ENCODE peak calls at places on chromosome 2, in four cellular contexts. B is GM23248, A is HepG2, I is astrocyte. Q is an unnamed sample.

GRCh38 chr2:1512321-1513289 is 99.3 kb downstream of the TPO start:
- DNase-seq in A (no peak), I (no peak), B (no peak), Q (no peak)

GRCh38 chr2:167509585-167509984 is 621.3 kb downstream of the XIRP2 start:
- DNase-seq in A (peak; percentile 60), B (peak; percentile 64), I (peak; percentile 95), Q (peak; percentile 1)

GRCh38 chr2:16621348-16621747 is 44.3 kb downstream of the CYRIA start:
- DNase-seq in B (peak; percentile 12), A (no peak), I (peak; percentile 30), Q (no peak)

GRCh38 chr2:17539993-17540812 is at the start of gene VSNL1:
- DNase-seq in A (peak; percentile 98), I (peak; percentile 87), B (peak; percentile 74), Q (peak; percentile 94)

GRCh38 chr2:233061591-233062446 is 1.7 kb downstream of the INPP5D start:
- DNase-seq in A (peak; percentile 88), I (no peak), B (no peak), Q (no peak)

GRCh38 chr2:20291106-20291564 is 59.5 kb downstream of the PUM2 start:
- DNase-seq in A (peak; percentile 89), B (peak; percentile 95), I (peak; percentile 61), Q (peak; percentile 80)

GRCh38 chr2:59974051-59974766 is 579.2 kb downstream of the BCL11A start:
- DNase-seq in I (no peak), B (no peak), A (no peak), Q (no peak)

GRCh38 chr2:109703076-109703475 is 88.9 kb downstream of the SOWAHC start:
- DNase-seq in A (no peak), I (peak; percentile 71), B (peak; percentile 93), Q (peak; percentile 64)

GRCh38 chr2:143581989-143582719 is 452.9 kb downstream of the ARHGAP15 start:
- DNase-seq in A (no peak), I (no peak), B (peak; percentile 47), Q (no peak)

GRCh38 chr2:100321881-100322820 is at the start of gene LONRF2:
- DNase-seq in B (peak; percentile 40), A (no peak), I (peak; percentile 27), Q (no peak)

GRCh38 chr2:109031481-109032228 is 42.6 kb upstream of the EDAR start:
- DNase-seq in A (peak; percentile 21), B (peak; percentile 57), I (peak; percentile 20), Q (peak; percentile 20)

GRCh38 chr2:203383038-203383437 is 54.8 kb downstream of the ABI2 start:
- DNase-seq in I (no peak), B (no peak), A (no peak), Q (no peak)

GRCh38 chr2:239599299-239599698 is 198.5 kb upstream of the HDAC4 start:
- DNase-seq in A (no peak), I (no peak), B (no peak), Q (no peak)

GRCh38 chr2:30305235-30305634 is 73.9 kb downstream of the LBH start:
- DNase-seq in B (peak; percentile 81), I (peak; percentile 44), A (no peak), Q (peak; percentile 52)

GRCh38 chr2:153291718-153292117 is 186.8 kb downstream of the RPRM start:
- DNase-seq in I (no peak), B (no peak), A (no peak), Q (no peak)

GRCh38 chr2:153912798-153913396 is 41.2 kb downstream of the GALNT13 start:
- DNase-seq in I (no peak), A (no peak), B (no peak), Q (no peak)

GRCh38 chr2:201228271-201228911 is 31.9 kb upstream of the CASP8 start:
- DNase-seq in A (no peak), I (no peak), B (peak; percentile 33), Q (no peak)

GRCh38 chr2:169276045-169276444 is 86.3 kb downstream of the LRP2 start:
- DNase-seq in B (peak; percentile 3), A (no peak), I (no peak), Q (peak; percentile 7)

GRCh38 chr2:172242968-172243367 is 140.3 kb upstream of the DLX2 start:
- DNase-seq in I (no peak), A (no peak), B (no peak), Q (no peak)

GRCh38 chr2:132037527-132038178 is 124.1 kb downstream of the ANKRD30BL start:
- DNase-seq in I (peak; percentile 3), A (no peak), B (peak; percentile 38), Q (no peak)

GRCh38 chr2:168521342-168521741 is 65.3 kb downstream of the CERS6 start:
- DNase-seq in A (no peak), I (no peak), B (peak; percentile 37), Q (no peak)

GRCh38 chr2:8661736-8662135 is 20.1 kb upstream of the ID2 start:
- DNase-seq in B (peak; percentile 84), A (no peak), I (peak; percentile 28), Q (no peak)

GRCh38 chr2:3505771-3506170 is 13.6 kb downstream of the ADI1 start:
- DNase-seq in A (no peak), B (no peak), I (no peak), Q (no peak)

GRCh38 chr2:98730053-98730850 is 680 bp downstream of the MGAT4A start:
- DNase-seq in I (no peak), A (peak; percentile 59), B (peak; percentile 23), Q (no peak)
- TF ChIP-seq EZH2 in I (no peak), A (no peak), B (peak; percentile 95), Q (no peak)

GRCh38 chr2:66445781-66446177 is 10.9 kb downstream of the MEIS1 start:
- DNase-seq in I (no peak), A (no peak), B (peak; percentile 58), Q (no peak)
- TF ChIP-seq EZH2 in I (no peak), A (no peak), B (no peak), Q (no peak)

DNA sequence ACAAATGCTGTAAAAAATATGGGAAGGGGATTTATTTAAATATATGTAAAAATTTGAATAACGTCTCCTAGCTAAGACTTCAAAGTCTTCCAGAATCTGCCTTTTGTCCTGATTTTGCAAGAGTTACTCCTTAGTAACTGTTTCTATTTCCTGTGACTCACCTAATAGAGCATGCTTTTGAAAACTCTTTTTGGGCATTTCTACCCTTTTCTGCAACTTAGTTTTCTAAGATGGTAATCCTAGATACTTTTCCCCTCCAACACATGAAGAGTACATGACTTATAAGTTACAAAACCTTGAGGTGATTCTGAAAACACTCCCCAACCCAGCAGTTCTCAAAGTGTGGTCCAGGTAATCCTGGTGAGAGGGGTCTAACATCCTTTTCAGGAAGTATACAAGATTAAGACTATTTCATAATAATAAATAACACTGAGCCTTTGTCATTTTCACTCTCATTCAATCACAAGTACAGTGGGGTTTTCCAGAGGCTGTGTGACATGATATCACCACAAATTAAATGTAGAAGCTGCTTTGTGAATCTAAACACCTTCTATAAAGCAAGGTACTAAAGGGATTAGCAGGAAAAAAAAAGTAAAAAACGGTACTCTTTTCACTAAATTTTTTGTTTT is 31.9 kb downstream of the PPP4R3B start:
- DNase-seq in I (peak; percentile 62), B (peak; percentile 90), A (no peak), Q (peak; percentile 57)
- TF ChIP-seq EZH2 in I (no peak), B (no peak), A (no peak), Q (no peak)

DNA sequence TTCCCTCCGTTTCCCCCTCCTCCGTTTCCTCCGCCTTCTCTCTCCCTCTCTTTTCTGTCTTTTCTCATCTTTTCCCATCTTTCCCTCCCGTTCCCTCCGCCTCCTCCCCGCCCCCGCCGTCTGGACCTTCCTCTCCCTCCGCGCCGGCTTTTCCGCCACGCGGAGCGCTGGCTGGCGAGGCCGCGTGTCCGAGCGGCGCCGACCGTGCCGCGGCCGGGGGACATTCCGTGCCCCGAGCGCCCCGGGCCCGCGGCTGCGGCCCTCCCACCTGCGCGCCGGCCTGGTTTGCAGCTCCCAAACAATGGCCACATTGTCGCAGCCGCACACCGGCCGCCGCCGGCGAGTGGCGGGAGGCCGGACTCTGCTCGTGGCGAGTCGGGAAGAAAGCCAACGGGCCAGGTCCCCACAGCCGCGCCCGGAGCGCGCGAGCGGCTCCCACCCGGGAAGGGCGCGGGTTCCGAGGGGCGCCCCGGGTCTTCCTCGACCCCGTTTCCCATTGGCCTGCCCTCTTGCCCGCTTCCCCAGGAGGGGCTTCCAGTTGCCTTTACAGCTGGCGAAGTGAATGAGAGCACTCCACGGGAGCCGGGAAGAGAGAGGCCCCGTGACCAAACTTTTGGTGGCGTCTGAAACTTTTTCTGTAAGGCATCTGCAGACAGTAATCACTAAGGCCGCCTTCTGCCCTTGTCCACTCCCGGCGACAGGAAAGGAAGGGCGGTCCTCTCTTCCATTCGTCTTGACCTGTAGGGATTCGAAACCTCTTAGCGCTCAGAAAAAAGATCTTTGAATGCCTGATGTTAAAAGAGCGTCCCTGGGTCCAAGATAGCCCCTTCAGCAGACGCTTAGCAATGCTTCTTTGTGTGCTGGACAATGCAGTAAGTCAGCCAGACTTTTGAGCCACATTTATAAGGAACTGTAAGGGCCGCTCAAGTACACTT is 6.1 kb downstream of the GLI2 start:
- DNase-seq in B (peak; percentile 65), A (no peak), I (no peak), Q (no peak)
- TF ChIP-seq EZH2 in B (no peak), A (no peak), I (no peak), Q (peak; percentile 72)

GRCh38 chr2:218998414-218999002 is 5.3 kb upstream of the CRYBA2 start:
- DNase-seq in B (no peak), I (no peak), A (no peak), Q (no peak)
- TF ChIP-seq EZH2 in B (no peak), I (no peak), A (no peak), Q (no peak)

GRCh38 chr2:63050916-63051794 is 525 bp downstream of the OTX1 start:
- DNase-seq in B (peak; percentile 30), I (no peak), A (no peak), Q (peak; percentile 12)
- TF ChIP-seq EZH2 in B (no peak), I (peak; percentile 77), A (no peak), Q (no peak)